ENCODE peak calls at places on chromosomes 3 and 15, in ten cellular contexts. One of them, this sample, is unnamed. For H3K9me3 and H3K36me3, the result is how much of the 10 kb centered on the place peaks cover.

GRCh38 chr3:103410231-103410630 is 975.4 kb downstream of the ZPLD1 start:
- DNase-seq in body of pancreas: no peak
- DNase-seq in stomach: no peak
- DNase-seq in CD8-positive, alpha-beta memory T cell: no peak
- DNase-seq in right lobe of liver: peak
- DNase-seq in effector memory CD4-positive, alpha-beta T cell: no peak
- DNase-seq in heart left ventricle: no peak
- DNase-seq in adrenal gland: no peak
- DNase-seq in mucosa of descending colon: no peak
- DNase-seq in esophagus muscularis mucosa: no peak
- DNase-seq in this sample: no peak

GRCh38 chr15:95287774-95288173 is 1042.7 kb upstream of the NR2F2 start:
- DNase-seq in body of pancreas: no peak
- DNase-seq in stomach: no peak
- DNase-seq in CD8-positive, alpha-beta memory T cell: no peak
- DNase-seq in right lobe of liver: no peak
- DNase-seq in effector memory CD4-positive, alpha-beta T cell: no peak
- DNase-seq in heart left ventricle: no peak
- DNase-seq in adrenal gland: no peak
- DNase-seq in mucosa of descending colon: no peak
- DNase-seq in esophagus muscularis mucosa: no peak
- DNase-seq in this sample: no peak

GRCh38 chr3:170657312-170657711 is 71.4 kb upstream of the SLC7A14 start:
- DNase-seq in body of pancreas: no peak
- DNase-seq in stomach: no peak
- DNase-seq in CD8-positive, alpha-beta memory T cell: no peak
- DNase-seq in right lobe of liver: no peak
- DNase-seq in effector memory CD4-positive, alpha-beta T cell: no peak
- DNase-seq in heart left ventricle: no peak
- DNase-seq in adrenal gland: no peak
- DNase-seq in mucosa of descending colon: no peak
- DNase-seq in esophagus muscularis mucosa: no peak
- DNase-seq in this sample: no peak

GRCh38 chr3:71262368-71263265 is 320.9 kb downstream of the FOXP1 start:
- DNase-seq in body of pancreas: no peak
- DNase-seq in stomach: peak
- DNase-seq in CD8-positive, alpha-beta memory T cell: no peak
- DNase-seq in right lobe of liver: no peak
- DNase-seq in effector memory CD4-positive, alpha-beta T cell: no peak
- DNase-seq in heart left ventricle: no peak
- DNase-seq in adrenal gland: peak
- DNase-seq in mucosa of descending colon: no peak
- DNase-seq in esophagus muscularis mucosa: no peak
- DNase-seq in this sample: no peak

GRCh38 chr15:68484696-68485400 is 52.9 kb upstream of the ITGA11 start:
- DNase-seq in body of pancreas: no peak
- DNase-seq in stomach: no peak
- DNase-seq in CD8-positive, alpha-beta memory T cell: no peak
- DNase-seq in right lobe of liver: no peak
- DNase-seq in effector memory CD4-positive, alpha-beta T cell: no peak
- DNase-seq in heart left ventricle: no peak
- DNase-seq in adrenal gland: no peak
- DNase-seq in mucosa of descending colon: no peak
- DNase-seq in esophagus muscularis mucosa: no peak
- DNase-seq in this sample: no peak

GRCh38 chr15:40392986-40393948 is 10.7 kb downstream of the KNSTRN start:
- DNase-seq in body of pancreas: no peak
- DNase-seq in stomach: no peak
- DNase-seq in CD8-positive, alpha-beta memory T cell: no peak
- DNase-seq in right lobe of liver: no peak
- DNase-seq in effector memory CD4-positive, alpha-beta T cell: no peak
- DNase-seq in heart left ventricle: no peak
- DNase-seq in adrenal gland: no peak
- DNase-seq in mucosa of descending colon: no peak
- DNase-seq in esophagus muscularis mucosa: no peak
- DNase-seq in this sample: no peak

GRCh38 chr3:160981217-160981938 is 123.8 kb downstream of the B3GALNT1 start:
- DNase-seq in body of pancreas: peak
- DNase-seq in stomach: no peak
- DNase-seq in CD8-positive, alpha-beta memory T cell: peak
- DNase-seq in right lobe of liver: no peak
- DNase-seq in effector memory CD4-positive, alpha-beta T cell: no peak
- DNase-seq in heart left ventricle: no peak
- DNase-seq in adrenal gland: peak
- DNase-seq in mucosa of descending colon: no peak
- DNase-seq in esophagus muscularis mucosa: no peak
- DNase-seq in this sample: no peak

GRCh38 chr3:16802382-16802781 is 82.4 kb upstream of the PLCL2 start:
- DNase-seq in body of pancreas: no peak
- DNase-seq in stomach: no peak
- DNase-seq in CD8-positive, alpha-beta memory T cell: no peak
- DNase-seq in right lobe of liver: no peak
- DNase-seq in effector memory CD4-positive, alpha-beta T cell: no peak
- DNase-seq in heart left ventricle: no peak
- DNase-seq in adrenal gland: no peak
- DNase-seq in mucosa of descending colon: no peak
- DNase-seq in esophagus muscularis mucosa: no peak
- DNase-seq in this sample: no peak

GRCh38 chr3:173253471-173253870 is 112.4 kb upstream of the SPATA16 start:
- DNase-seq in body of pancreas: no peak
- DNase-seq in stomach: no peak
- DNase-seq in CD8-positive, alpha-beta memory T cell: no peak
- DNase-seq in right lobe of liver: no peak
- DNase-seq in effector memory CD4-positive, alpha-beta T cell: no peak
- DNase-seq in heart left ventricle: no peak
- DNase-seq in adrenal gland: no peak
- DNase-seq in mucosa of descending colon: no peak
- DNase-seq in esophagus muscularis mucosa: no peak
- DNase-seq in this sample: no peak

GRCh38 chr3:20041197-20041780 is 1.0 kb downstream of the KAT2B start:
- DNase-seq in body of pancreas: peak
- DNase-seq in stomach: peak
- DNase-seq in CD8-positive, alpha-beta memory T cell: peak
- DNase-seq in right lobe of liver: peak
- DNase-seq in effector memory CD4-positive, alpha-beta T cell: peak
- DNase-seq in heart left ventricle: peak
- DNase-seq in adrenal gland: peak
- DNase-seq in mucosa of descending colon: peak
- DNase-seq in esophagus muscularis mucosa: no peak
- DNase-seq in this sample: peak

GRCh38 chr15:67296188-67296587 is 41.6 kb downstream of the IQCH start:
- DNase-seq in body of pancreas: no peak
- DNase-seq in stomach: no peak
- DNase-seq in CD8-positive, alpha-beta memory T cell: no peak
- DNase-seq in right lobe of liver: no peak
- DNase-seq in effector memory CD4-positive, alpha-beta T cell: no peak
- DNase-seq in heart left ventricle: no peak
- DNase-seq in adrenal gland: no peak
- DNase-seq in mucosa of descending colon: no peak
- DNase-seq in esophagus muscularis mucosa: no peak
- DNase-seq in this sample: no peak

GRCh38 chr3:29731050-29731449 is 450.2 kb downstream of the RBMS3 start:
- DNase-seq in body of pancreas: no peak
- DNase-seq in stomach: no peak
- DNase-seq in CD8-positive, alpha-beta memory T cell: no peak
- DNase-seq in right lobe of liver: no peak
- DNase-seq in effector memory CD4-positive, alpha-beta T cell: no peak
- DNase-seq in heart left ventricle: no peak
- DNase-seq in adrenal gland: no peak
- DNase-seq in mucosa of descending colon: no peak
- DNase-seq in esophagus muscularis mucosa: no peak
- DNase-seq in this sample: no peak

GRCh38 chr3:126490619-126491018 is 14.9 kb upstream of the ZXDC start:
- DNase-seq in body of pancreas: peak
- DNase-seq in stomach: no peak
- DNase-seq in CD8-positive, alpha-beta memory T cell: no peak
- DNase-seq in right lobe of liver: no peak
- DNase-seq in effector memory CD4-positive, alpha-beta T cell: no peak
- DNase-seq in heart left ventricle: no peak
- DNase-seq in adrenal gland: no peak
- DNase-seq in mucosa of descending colon: no peak
- DNase-seq in esophagus muscularis mucosa: no peak
- DNase-seq in this sample: no peak

GRCh38 chr3:46378426-46378942 is 7.7 kb downstream of the CCR5 start:
- DNase-seq in body of pancreas: peak
- DNase-seq in stomach: peak
- DNase-seq in CD8-positive, alpha-beta memory T cell: peak
- DNase-seq in right lobe of liver: peak
- DNase-seq in effector memory CD4-positive, alpha-beta T cell: peak
- DNase-seq in heart left ventricle: peak
- DNase-seq in adrenal gland: peak
- DNase-seq in mucosa of descending colon: peak
- DNase-seq in esophagus muscularis mucosa: no peak
- DNase-seq in this sample: peak

GRCh38 chr3:38469852-38470251 is 16.2 kb downstream of the ACVR2B start:
- DNase-seq in body of pancreas: no peak
- DNase-seq in stomach: no peak
- DNase-seq in CD8-positive, alpha-beta memory T cell: no peak
- DNase-seq in right lobe of liver: no peak
- DNase-seq in effector memory CD4-positive, alpha-beta T cell: no peak
- DNase-seq in heart left ventricle: no peak
- DNase-seq in adrenal gland: no peak
- DNase-seq in mucosa of descending colon: no peak
- DNase-seq in esophagus muscularis mucosa: no peak
- DNase-seq in this sample: no peak
- H3K9me3 ChIP-seq in body of pancreas: under half
- H3K9me3 ChIP-seq in stomach: under half
- H3K9me3 ChIP-seq in CD8-positive, alpha-beta memory T cell: under half
- H3K9me3 ChIP-seq in right lobe of liver: under half
- H3K9me3 ChIP-seq in effector memory CD4-positive, alpha-beta T cell: under half
- H3K9me3 ChIP-seq in heart left ventricle: under half
- H3K9me3 ChIP-seq in adrenal gland: under half
- H3K9me3 ChIP-seq in mucosa of descending colon: under half
- H3K9me3 ChIP-seq in esophagus muscularis mucosa: under half
- H3K9me3 ChIP-seq in this sample: under half

DNA sequence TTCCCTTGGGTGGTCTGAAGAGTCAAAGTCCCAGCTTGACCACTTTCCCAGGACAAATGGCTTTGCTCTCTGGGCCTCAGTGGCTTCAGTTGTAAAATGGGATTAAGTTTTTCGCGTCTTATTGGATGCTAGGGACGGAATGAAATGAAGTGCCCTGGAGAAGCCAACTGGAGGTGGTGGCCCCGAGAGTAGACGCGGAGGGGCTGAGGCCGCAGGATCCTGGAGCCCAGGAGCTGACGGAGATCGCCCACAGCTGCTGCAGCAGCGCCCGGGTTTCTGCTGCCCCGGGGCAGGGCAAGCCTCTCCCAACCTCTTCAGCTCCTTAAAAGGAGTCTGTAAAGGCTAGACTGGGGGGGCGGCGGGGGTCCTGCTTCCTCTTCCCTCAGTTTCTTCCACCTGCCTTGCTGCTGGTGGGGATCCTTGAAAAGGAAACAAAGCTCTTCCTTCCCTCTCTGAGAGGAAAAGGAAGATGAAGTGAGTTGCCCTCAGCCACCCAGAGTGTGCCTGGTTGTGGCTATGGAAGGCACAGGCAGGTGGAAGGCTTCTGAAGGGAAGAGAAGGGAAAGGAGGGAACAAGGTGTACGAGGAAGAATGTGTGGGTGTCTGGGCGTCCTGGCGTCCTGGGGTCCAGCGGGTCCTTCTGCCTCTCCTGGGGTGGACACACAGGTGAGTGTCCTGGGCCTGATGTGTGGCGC is 967 bp upstream of the BNC1 start:
- DNase-seq in body of pancreas: no peak
- DNase-seq in stomach: no peak
- DNase-seq in CD8-positive, alpha-beta memory T cell: no peak
- DNase-seq in right lobe of liver: no peak
- DNase-seq in effector memory CD4-positive, alpha-beta T cell: no peak
- DNase-seq in heart left ventricle: no peak
- DNase-seq in adrenal gland: no peak
- DNase-seq in mucosa of descending colon: no peak
- DNase-seq in esophagus muscularis mucosa: peak
- DNase-seq in this sample: no peak
- H3K4me3 ChIP-seq in body of pancreas: no peak
- H3K4me3 ChIP-seq in stomach: no peak
- H3K4me3 ChIP-seq in CD8-positive, alpha-beta memory T cell: no peak
- H3K4me3 ChIP-seq in right lobe of liver: no peak
- H3K4me3 ChIP-seq in effector memory CD4-positive, alpha-beta T cell: no peak
- H3K4me3 ChIP-seq in heart left ventricle: no peak
- H3K4me3 ChIP-seq in adrenal gland: no peak
- H3K4me3 ChIP-seq in mucosa of descending colon: no peak
- H3K4me3 ChIP-seq in esophagus muscularis mucosa: no peak
- H3K4me3 ChIP-seq in this sample: no peak

GRCh38 chr3:13335503-13335902 is 84.6 kb downstream of the NUP210 start:
- DNase-seq in body of pancreas: no peak
- DNase-seq in stomach: no peak
- DNase-seq in CD8-positive, alpha-beta memory T cell: no peak
- DNase-seq in right lobe of liver: no peak
- DNase-seq in effector memory CD4-positive, alpha-beta T cell: no peak
- DNase-seq in heart left ventricle: no peak
- DNase-seq in adrenal gland: no peak
- DNase-seq in mucosa of descending colon: no peak
- DNase-seq in esophagus muscularis mucosa: no peak
- DNase-seq in this sample: no peak

GRCh38 chr3:13339833-13340232 is 80.3 kb downstream of the NUP210 start:
- DNase-seq in body of pancreas: no peak
- DNase-seq in stomach: no peak
- DNase-seq in CD8-positive, alpha-beta memory T cell: no peak
- DNase-seq in right lobe of liver: no peak
- DNase-seq in effector memory CD4-positive, alpha-beta T cell: no peak
- DNase-seq in heart left ventricle: no peak
- DNase-seq in adrenal gland: no peak
- DNase-seq in mucosa of descending colon: no peak
- DNase-seq in esophagus muscularis mucosa: no peak
- DNase-seq in this sample: no peak

GRCh38 chr3:13336592-13336991 is 83.5 kb downstream of the NUP210 start:
- DNase-seq in body of pancreas: no peak
- DNase-seq in stomach: no peak
- DNase-seq in CD8-positive, alpha-beta memory T cell: no peak
- DNase-seq in right lobe of liver: no peak
- DNase-seq in effector memory CD4-positive, alpha-beta T cell: no peak
- DNase-seq in heart left ventricle: no peak
- DNase-seq in adrenal gland: no peak
- DNase-seq in mucosa of descending colon: no peak
- DNase-seq in esophagus muscularis mucosa: no peak
- DNase-seq in this sample: no peak

GRCh38 chr3:13338996-13339395 is 81.1 kb downstream of the NUP210 start:
- DNase-seq in body of pancreas: no peak
- DNase-seq in stomach: no peak
- DNase-seq in CD8-positive, alpha-beta memory T cell: no peak
- DNase-seq in right lobe of liver: no peak
- DNase-seq in effector memory CD4-positive, alpha-beta T cell: no peak
- DNase-seq in heart left ventricle: no peak
- DNase-seq in adrenal gland: no peak
- DNase-seq in mucosa of descending colon: no peak
- DNase-seq in esophagus muscularis mucosa: no peak
- DNase-seq in this sample: no peak

GRCh38 chr3:13338231-13338630 is 81.9 kb downstream of the NUP210 start:
- DNase-seq in body of pancreas: no peak
- DNase-seq in stomach: no peak
- DNase-seq in CD8-positive, alpha-beta memory T cell: no peak
- DNase-seq in right lobe of liver: no peak
- DNase-seq in effector memory CD4-positive, alpha-beta T cell: no peak
- DNase-seq in heart left ventricle: no peak
- DNase-seq in adrenal gland: no peak
- DNase-seq in mucosa of descending colon: no peak
- DNase-seq in esophagus muscularis mucosa: no peak
- DNase-seq in this sample: no peak
- H3K36me3 ChIP-seq in body of pancreas: under half
- H3K36me3 ChIP-seq in stomach: half or more
- H3K36me3 ChIP-seq in CD8-positive, alpha-beta memory T cell: half or more
- H3K36me3 ChIP-seq in right lobe of liver: under half
- H3K36me3 ChIP-seq in effector memory CD4-positive, alpha-beta T cell: half or more
- H3K36me3 ChIP-seq in heart left ventricle: under half
- H3K36me3 ChIP-seq in adrenal gland: under half
- H3K36me3 ChIP-seq in mucosa of descending colon: under half
- H3K36me3 ChIP-seq in esophagus muscularis mucosa: under half
- H3K36me3 ChIP-seq in this sample: half or more

GRCh38 chr3:63951492-63951891 is 39.3 kb upstream of the SCAANT1 start:
- DNase-seq in body of pancreas: no peak
- DNase-seq in stomach: no peak
- DNase-seq in CD8-positive, alpha-beta memory T cell: no peak
- DNase-seq in right lobe of liver: no peak
- DNase-seq in effector memory CD4-positive, alpha-beta T cell: no peak
- DNase-seq in heart left ventricle: no peak
- DNase-seq in adrenal gland: no peak
- DNase-seq in mucosa of descending colon: no peak
- DNase-seq in esophagus muscularis mucosa: no peak
- DNase-seq in this sample: no peak
- H3K9me3 ChIP-seq in body of pancreas: under half
- H3K9me3 ChIP-seq in stomach: under half
- H3K9me3 ChIP-seq in CD8-positive, alpha-beta memory T cell: under half
- H3K9me3 ChIP-seq in right lobe of liver: under half
- H3K9me3 ChIP-seq in effector memory CD4-positive, alpha-beta T cell: under half
- H3K9me3 ChIP-seq in heart left ventricle: under half
- H3K9me3 ChIP-seq in adrenal gland: under half
- H3K9me3 ChIP-seq in mucosa of descending colon: under half
- H3K9me3 ChIP-seq in esophagus muscularis mucosa: under half
- H3K9me3 ChIP-seq in this sample: under half